ENCODE peak calls at places on chromosomes 2 and 18, in eight cellular contexts. One of them, this sample, is unnamed.

GRCh38 chr2:146927080-146927714 is 917.6 kb upstream of the ACVR2A start:
- DNase-seq in globus pallidus: peak
- DNase-seq in GM19239: no peak
- DNase-seq in cardiac fibroblast: peak
- DNase-seq in tibial artery: peak
- DNase-seq in HuH-7.5: peak
- DNase-seq in stimulated activated CD4-positive, alpha-beta T cell treated with anti-CD3 and anti-CD28 coated beads, Interleukin-12 subunit alpha, Interleukin-12 subunit beta, amount 100 ng/mL, for 4 hours: no peak
- DNase-seq in CD8-positive, alpha-beta T cell: no peak
- DNase-seq in this sample: peak

GRCh38 chr2:239577913-239578312 is 177.1 kb upstream of the HDAC4 start:
- DNase-seq in tibial artery: no peak
- DNase-seq in CD8-positive, alpha-beta T cell: no peak
- DNase-seq in HuH-7.5: no peak
- DNase-seq in GM19239: no peak
- DNase-seq in stimulated activated CD4-positive, alpha-beta T cell treated with anti-CD3 and anti-CD28 coated beads, Interleukin-12 subunit alpha, Interleukin-12 subunit beta, amount 100 ng/mL, for 4 hours: no peak
- DNase-seq in globus pallidus: no peak
- DNase-seq in cardiac fibroblast: no peak
- DNase-seq in this sample: no peak

GRCh38 chr2:43818761-43819160 is 19.9 kb downstream of the ABCG5 start:
- DNase-seq in globus pallidus: no peak
- DNase-seq in cardiac fibroblast: peak
- DNase-seq in stimulated activated CD4-positive, alpha-beta T cell treated with anti-CD3 and anti-CD28 coated beads, Interleukin-12 subunit alpha, Interleukin-12 subunit beta, amount 100 ng/mL, for 4 hours: no peak
- DNase-seq in tibial artery: peak
- DNase-seq in CD8-positive, alpha-beta T cell: no peak
- DNase-seq in GM19239: no peak
- DNase-seq in HuH-7.5: no peak
- DNase-seq in this sample: no peak

GRCh38 chr2:19897623-19898245 is 4.0 kb downstream of the TTC32 start:
- DNase-seq in HuH-7.5: no peak
- DNase-seq in globus pallidus: no peak
- DNase-seq in cardiac fibroblast: no peak
- DNase-seq in GM19239: no peak
- DNase-seq in CD8-positive, alpha-beta T cell: no peak
- DNase-seq in tibial artery: no peak
- DNase-seq in stimulated activated CD4-positive, alpha-beta T cell treated with anti-CD3 and anti-CD28 coated beads, Interleukin-12 subunit alpha, Interleukin-12 subunit beta, amount 100 ng/mL, for 4 hours: no peak
- DNase-seq in this sample: no peak

GRCh38 chr2:224682121-224682520 is 34.0 kb downstream of the CCDC195 start:
- DNase-seq in tibial artery: no peak
- DNase-seq in GM19239: no peak
- DNase-seq in stimulated activated CD4-positive, alpha-beta T cell treated with anti-CD3 and anti-CD28 coated beads, Interleukin-12 subunit alpha, Interleukin-12 subunit beta, amount 100 ng/mL, for 4 hours: no peak
- DNase-seq in globus pallidus: no peak
- DNase-seq in CD8-positive, alpha-beta T cell: no peak
- DNase-seq in HuH-7.5: no peak
- DNase-seq in cardiac fibroblast: no peak
- DNase-seq in this sample: no peak

GRCh38 chr18:12106516-12106915 is 12.9 kb downstream of the ANKRD62 start:
- DNase-seq in GM19239: no peak
- DNase-seq in HuH-7.5: no peak
- DNase-seq in tibial artery: no peak
- DNase-seq in cardiac fibroblast: no peak
- DNase-seq in stimulated activated CD4-positive, alpha-beta T cell treated with anti-CD3 and anti-CD28 coated beads, Interleukin-12 subunit alpha, Interleukin-12 subunit beta, amount 100 ng/mL, for 4 hours: no peak
- DNase-seq in globus pallidus: no peak
- DNase-seq in CD8-positive, alpha-beta T cell: no peak
- DNase-seq in this sample: no peak

GRCh38 chr18:12304351-12305210 is 3.5 kb upstream of the TUBB6 start:
- DNase-seq in tibial artery: no peak
- DNase-seq in globus pallidus: no peak
- DNase-seq in CD8-positive, alpha-beta T cell: no peak
- DNase-seq in stimulated activated CD4-positive, alpha-beta T cell treated with anti-CD3 and anti-CD28 coated beads, Interleukin-12 subunit alpha, Interleukin-12 subunit beta, amount 100 ng/mL, for 4 hours: no peak
- DNase-seq in GM19239: no peak
- DNase-seq in cardiac fibroblast: no peak
- DNase-seq in HuH-7.5: no peak
- DNase-seq in this sample: no peak

GRCh38 chr2:155944209-155944608 is 388.3 kb downstream of the NR4A2 start:
- DNase-seq in globus pallidus: no peak
- DNase-seq in tibial artery: no peak
- DNase-seq in stimulated activated CD4-positive, alpha-beta T cell treated with anti-CD3 and anti-CD28 coated beads, Interleukin-12 subunit alpha, Interleukin-12 subunit beta, amount 100 ng/mL, for 4 hours: no peak
- DNase-seq in cardiac fibroblast: no peak
- DNase-seq in CD8-positive, alpha-beta T cell: no peak
- DNase-seq in HuH-7.5: no peak
- DNase-seq in GM19239: no peak
- DNase-seq in this sample: no peak

GRCh38 chr2:213995400-213996105 is 415.3 kb upstream of the VWC2L start:
- DNase-seq in tibial artery: no peak
- DNase-seq in stimulated activated CD4-positive, alpha-beta T cell treated with anti-CD3 and anti-CD28 coated beads, Interleukin-12 subunit alpha, Interleukin-12 subunit beta, amount 100 ng/mL, for 4 hours: no peak
- DNase-seq in globus pallidus: no peak
- DNase-seq in GM19239: no peak
- DNase-seq in CD8-positive, alpha-beta T cell: no peak
- DNase-seq in cardiac fibroblast: peak
- DNase-seq in HuH-7.5: no peak
- DNase-seq in this sample: no peak

GRCh38 chr2:197306024-197306690 is 4.4 kb downstream of the ANKRD44 start:
- DNase-seq in CD8-positive, alpha-beta T cell: no peak
- DNase-seq in stimulated activated CD4-positive, alpha-beta T cell treated with anti-CD3 and anti-CD28 coated beads, Interleukin-12 subunit alpha, Interleukin-12 subunit beta, amount 100 ng/mL, for 4 hours: no peak
- DNase-seq in globus pallidus: no peak
- DNase-seq in HuH-7.5: no peak
- DNase-seq in tibial artery: no peak
- DNase-seq in GM19239: no peak
- DNase-seq in cardiac fibroblast: no peak
- DNase-seq in this sample: no peak

GRCh38 chr2:128754246-128754724 is 435.6 kb upstream of the HS6ST1 start:
- DNase-seq in HuH-7.5: no peak
- DNase-seq in globus pallidus: peak
- DNase-seq in cardiac fibroblast: peak
- DNase-seq in GM19239: peak
- DNase-seq in CD8-positive, alpha-beta T cell: no peak
- DNase-seq in tibial artery: no peak
- DNase-seq in stimulated activated CD4-positive, alpha-beta T cell treated with anti-CD3 and anti-CD28 coated beads, Interleukin-12 subunit alpha, Interleukin-12 subunit beta, amount 100 ng/mL, for 4 hours: no peak
- DNase-seq in this sample: no peak

This sample was measured in progenitor cell of endocrine pancreas.